ENCODE peak calls at places on chromosomes 7 and 10, in seven cellular contexts. One of them, this sample, is unnamed.

GRCh38 chr10:52216852-52217251 is 97.2 kb upstream of the DKK1 start:
- DNase-seq in mammary epithelial cell: peak; percentile 63
- DNase-seq in NCI-H1092: no peak
- DNase-seq in GF-D8: no peak
- DNase-seq in fibroblast of mammary gland: peak; percentile 71
- DNase-seq in T-helper 17 cell: no peak
- DNase-seq in effector CD4-positive, alpha-beta T cell: no peak
- DNase-seq in this sample: no peak

GRCh38 chr7:19749658-19750057 is 23.8 kb downstream of the TMEM196 start:
- DNase-seq in fibroblast of mammary gland: no peak
- DNase-seq in effector CD4-positive, alpha-beta T cell: no peak
- DNase-seq in NCI-H1092: no peak
- DNase-seq in GF-D8: no peak
- DNase-seq in T-helper 17 cell: no peak
- DNase-seq in mammary epithelial cell: peak; percentile 51
- DNase-seq in this sample: no peak

GRCh38 chr7:132485600-132486594 is 90.4 kb downstream of the PLXNA4 start:
- DNase-seq in effector CD4-positive, alpha-beta T cell: no peak
- DNase-seq in T-helper 17 cell: no peak
- DNase-seq in mammary epithelial cell: no peak
- DNase-seq in NCI-H1092: no peak
- DNase-seq in fibroblast of mammary gland: no peak
- DNase-seq in GF-D8: no peak
- DNase-seq in this sample: no peak

GRCh38 chr7:105353752-105354328 is 34.9 kb downstream of the SRPK2 start:
- DNase-seq in GF-D8: peak; percentile 67
- DNase-seq in NCI-H1092: no peak
- DNase-seq in effector CD4-positive, alpha-beta T cell: no peak
- DNase-seq in mammary epithelial cell: no peak
- DNase-seq in fibroblast of mammary gland: peak; percentile 64
- DNase-seq in T-helper 17 cell: no peak
- DNase-seq in this sample: no peak

GRCh38 chr7:43481905-43482678 is 100.8 kb upstream of the STK17A start:
- DNase-seq in NCI-H1092: no peak
- DNase-seq in GF-D8: no peak
- DNase-seq in mammary epithelial cell: no peak
- DNase-seq in T-helper 17 cell: no peak
- DNase-seq in effector CD4-positive, alpha-beta T cell: no peak
- DNase-seq in fibroblast of mammary gland: peak; percentile 29
- DNase-seq in this sample: no peak

GRCh38 chr10:95408148-95408930 is 117.5 kb upstream of the PDLIM1 start:
- DNase-seq in GF-D8: no peak
- DNase-seq in effector CD4-positive, alpha-beta T cell: no peak
- DNase-seq in NCI-H1092: no peak
- DNase-seq in fibroblast of mammary gland: peak; percentile 38
- DNase-seq in mammary epithelial cell: no peak
- DNase-seq in T-helper 17 cell: no peak
- DNase-seq in this sample: no peak

GRCh38 chr7:102934670-102935069 is 21.9 kb downstream of the LRRC17 start:
- DNase-seq in GF-D8: no peak
- DNase-seq in mammary epithelial cell: no peak
- DNase-seq in fibroblast of mammary gland: no peak
- DNase-seq in T-helper 17 cell: no peak
- DNase-seq in effector CD4-positive, alpha-beta T cell: no peak
- DNase-seq in NCI-H1092: no peak
- DNase-seq in this sample: no peak

GRCh38 chr7:137313196-137313595 is 30.3 kb downstream of the PTN start:
- DNase-seq in fibroblast of mammary gland: peak; percentile 6
- DNase-seq in T-helper 17 cell: no peak
- DNase-seq in effector CD4-positive, alpha-beta T cell: no peak
- DNase-seq in mammary epithelial cell: no peak
- DNase-seq in NCI-H1092: no peak
- DNase-seq in GF-D8: no peak
- DNase-seq in this sample: no peak

GRCh38 chr10:103765981-103766380 is 89.4 kb downstream of the SH3PXD2A start:
- DNase-seq in effector CD4-positive, alpha-beta T cell: peak; percentile 73
- DNase-seq in GF-D8: no peak
- DNase-seq in T-helper 17 cell: peak; percentile 62
- DNase-seq in NCI-H1092: no peak
- DNase-seq in mammary epithelial cell: peak; percentile 49
- DNase-seq in fibroblast of mammary gland: no peak
- DNase-seq in this sample: no peak

GRCh38 chr10:86535057-86535882 is 13.7 kb upstream of the WAPL start:
- DNase-seq in GF-D8: no peak
- DNase-seq in NCI-H1092: no peak
- DNase-seq in T-helper 17 cell: peak; percentile 50
- DNase-seq in fibroblast of mammary gland: peak; percentile 42
- DNase-seq in effector CD4-positive, alpha-beta T cell: no peak
- DNase-seq in mammary epithelial cell: no peak
- DNase-seq in this sample: no peak

GRCh38 chr10:78552261-78552811 is 516.4 kb upstream of the ZMIZ1 start:
- DNase-seq in mammary epithelial cell: no peak
- DNase-seq in NCI-H1092: no peak
- DNase-seq in GF-D8: no peak
- DNase-seq in T-helper 17 cell: no peak
- DNase-seq in fibroblast of mammary gland: peak; percentile 61
- DNase-seq in effector CD4-positive, alpha-beta T cell: no peak
- DNase-seq in this sample: no peak

GRCh38 chr7:95435422-95435780 is 573 bp upstream of the PON2 start:
- DNase-seq in GF-D8: no peak
- DNase-seq in mammary epithelial cell: no peak
- DNase-seq in effector CD4-positive, alpha-beta T cell: no peak
- DNase-seq in T-helper 17 cell: no peak
- DNase-seq in NCI-H1092: no peak
- DNase-seq in fibroblast of mammary gland: no peak
- DNase-seq in this sample: no peak

This sample was measured in NCI-H2107.